ENCODE peak calls at places on chromosomes 12 and 14, in five cellular contexts. One of them, this sample, is unnamed.

GRCh38 chr12:109697270-109697553 is 16.4 kb upstream of the FAM222A start:
- DNase-seq in OCI-LY7: no peak
- DNase-seq in endothelial cell of umbilical vein: no peak
- DNase-seq in activated B cell treated with CpG ODN at 0.5 μM for 24 hours: no peak
- DNase-seq in fibroblast of mammary gland: no peak
- DNase-seq in this sample: no peak

GRCh38 chr12:109760031-109760929 is 46.7 kb downstream of the FAM222A start:
- DNase-seq in OCI-LY7: no peak
- DNase-seq in endothelial cell of umbilical vein: no peak
- DNase-seq in activated B cell treated with CpG ODN at 0.5 μM for 24 hours: peak
- DNase-seq in fibroblast of mammary gland: no peak
- DNase-seq in this sample: no peak

GRCh38 chr12:93790472-93791152 is 113.4 kb downstream of the CRADD start:
- DNase-seq in OCI-LY7: no peak
- DNase-seq in endothelial cell of umbilical vein: peak
- DNase-seq in activated B cell treated with CpG ODN at 0.5 μM for 24 hours: no peak
- DNase-seq in fibroblast of mammary gland: peak
- DNase-seq in this sample: no peak

GRCh38 chr12:54166543-54167499 is 22.0 kb downstream of the SMUG1 start:
- DNase-seq in OCI-LY7: no peak
- DNase-seq in endothelial cell of umbilical vein: no peak
- DNase-seq in activated B cell treated with CpG ODN at 0.5 μM for 24 hours: no peak
- DNase-seq in fibroblast of mammary gland: no peak
- DNase-seq in this sample: no peak

GRCh38 chr12:124469193-124469888 is 98.1 kb downstream of the NCOR2 start:
- DNase-seq in OCI-LY7: peak
- DNase-seq in endothelial cell of umbilical vein: no peak
- DNase-seq in activated B cell treated with CpG ODN at 0.5 μM for 24 hours: no peak
- DNase-seq in fibroblast of mammary gland: peak
- DNase-seq in this sample: no peak

GRCh38 chr12:114430306-114430705 is 24.4 kb upstream of the TBX5 start:
- DNase-seq in OCI-LY7: no peak
- DNase-seq in endothelial cell of umbilical vein: no peak
- DNase-seq in activated B cell treated with CpG ODN at 0.5 μM for 24 hours: no peak
- DNase-seq in fibroblast of mammary gland: peak
- DNase-seq in this sample: no peak

GRCh38 chr12:31023271-31023724 is 50.4 kb upstream of the DDX11 start:
- DNase-seq in OCI-LY7: no peak
- DNase-seq in endothelial cell of umbilical vein: no peak
- DNase-seq in activated B cell treated with CpG ODN at 0.5 μM for 24 hours: no peak
- DNase-seq in fibroblast of mammary gland: no peak
- DNase-seq in this sample: no peak

GRCh38 chr14:83425138-83425537 is 1891.5 kb upstream of the SEL1L start:
- DNase-seq in OCI-LY7: no peak
- DNase-seq in endothelial cell of umbilical vein: no peak
- DNase-seq in activated B cell treated with CpG ODN at 0.5 μM for 24 hours: no peak
- DNase-seq in fibroblast of mammary gland: peak
- DNase-seq in this sample: no peak

GRCh38 chr14:100764716-100765115 is 38.0 kb downstream of the DLK1 start:
- DNase-seq in OCI-LY7: no peak
- DNase-seq in endothelial cell of umbilical vein: no peak
- DNase-seq in activated B cell treated with CpG ODN at 0.5 μM for 24 hours: no peak
- DNase-seq in fibroblast of mammary gland: no peak
- DNase-seq in this sample: no peak

GRCh38 chr12:108575199-108575912 is 13.0 kb downstream of the ISCU start:
- DNase-seq in OCI-LY7: no peak
- DNase-seq in endothelial cell of umbilical vein: no peak
- DNase-seq in activated B cell treated with CpG ODN at 0.5 μM for 24 hours: no peak
- DNase-seq in fibroblast of mammary gland: no peak
- DNase-seq in this sample: no peak

GRCh38 chr14:69861170-69861569 is 18.0 kb upstream of the SMOC1 start:
- DNase-seq in OCI-LY7: no peak
- DNase-seq in endothelial cell of umbilical vein: no peak
- DNase-seq in activated B cell treated with CpG ODN at 0.5 μM for 24 hours: no peak
- DNase-seq in fibroblast of mammary gland: no peak
- DNase-seq in this sample: no peak

GRCh38 chr14:101219896-101220703 is 316.6 kb upstream of the RTL1 start:
- DNase-seq in OCI-LY7: no peak
- DNase-seq in endothelial cell of umbilical vein: no peak
- DNase-seq in activated B cell treated with CpG ODN at 0.5 μM for 24 hours: no peak
- DNase-seq in fibroblast of mammary gland: no peak
- DNase-seq in this sample: no peak

GRCh38 chr14:101707285-101707842 is 54.1 kb upstream of the PPP2R5C start:
- DNase-seq in OCI-LY7: peak
- DNase-seq in endothelial cell of umbilical vein: peak
- DNase-seq in activated B cell treated with CpG ODN at 0.5 μM for 24 hours: peak
- DNase-seq in fibroblast of mammary gland: peak
- DNase-seq in this sample: peak

GRCh38 chr12:95380997-95381786 is 92.8 kb upstream of the METAP2 start:
- DNase-seq in OCI-LY7: no peak
- DNase-seq in endothelial cell of umbilical vein: no peak
- DNase-seq in activated B cell treated with CpG ODN at 0.5 μM for 24 hours: no peak
- DNase-seq in fibroblast of mammary gland: peak
- DNase-seq in this sample: no peak

GRCh38 chr14:104879201-104879982 is 14.3 kb downstream of the CEP170B start:
- DNase-seq in OCI-LY7: no peak
- DNase-seq in endothelial cell of umbilical vein: no peak
- DNase-seq in activated B cell treated with CpG ODN at 0.5 μM for 24 hours: no peak
- DNase-seq in fibroblast of mammary gland: no peak
- DNase-seq in this sample: no peak

GRCh38 chr14:49997991-49998390 is 105.1 kb downstream of the ARF6 start:
- DNase-seq in OCI-LY7: no peak
- DNase-seq in endothelial cell of umbilical vein: no peak
- DNase-seq in activated B cell treated with CpG ODN at 0.5 μM for 24 hours: no peak
- DNase-seq in fibroblast of mammary gland: no peak
- DNase-seq in this sample: no peak

GRCh38 chr14:35821546-35822411 is 4.4 kb upstream of the BRMS1L start:
- DNase-seq in OCI-LY7: peak
- DNase-seq in endothelial cell of umbilical vein: peak
- DNase-seq in activated B cell treated with CpG ODN at 0.5 μM for 24 hours: no peak
- DNase-seq in fibroblast of mammary gland: peak
- DNase-seq in this sample: peak

GRCh38 chr12:124007356-124007755 is 34.3 kb downstream of the ZNF664 start:
- DNase-seq in OCI-LY7: no peak
- DNase-seq in endothelial cell of umbilical vein: no peak
- DNase-seq in activated B cell treated with CpG ODN at 0.5 μM for 24 hours: no peak
- DNase-seq in fibroblast of mammary gland: no peak
- DNase-seq in this sample: no peak

GRCh38 chr12:87667378-87667777 is 361.8 kb downstream of the C12orf50 start:
- DNase-seq in OCI-LY7: peak
- DNase-seq in endothelial cell of umbilical vein: no peak
- DNase-seq in activated B cell treated with CpG ODN at 0.5 μM for 24 hours: no peak
- DNase-seq in fibroblast of mammary gland: peak
- DNase-seq in this sample: no peak
- TF ChIP-seq CTCF in OCI-LY7: peak
- TF ChIP-seq CTCF in endothelial cell of umbilical vein: no peak
- TF ChIP-seq CTCF in activated B cell treated with CpG ODN at 0.5 μM for 24 hours: no peak
- TF ChIP-seq CTCF in fibroblast of mammary gland: peak
- TF ChIP-seq CTCF in this sample: no peak

DNA sequence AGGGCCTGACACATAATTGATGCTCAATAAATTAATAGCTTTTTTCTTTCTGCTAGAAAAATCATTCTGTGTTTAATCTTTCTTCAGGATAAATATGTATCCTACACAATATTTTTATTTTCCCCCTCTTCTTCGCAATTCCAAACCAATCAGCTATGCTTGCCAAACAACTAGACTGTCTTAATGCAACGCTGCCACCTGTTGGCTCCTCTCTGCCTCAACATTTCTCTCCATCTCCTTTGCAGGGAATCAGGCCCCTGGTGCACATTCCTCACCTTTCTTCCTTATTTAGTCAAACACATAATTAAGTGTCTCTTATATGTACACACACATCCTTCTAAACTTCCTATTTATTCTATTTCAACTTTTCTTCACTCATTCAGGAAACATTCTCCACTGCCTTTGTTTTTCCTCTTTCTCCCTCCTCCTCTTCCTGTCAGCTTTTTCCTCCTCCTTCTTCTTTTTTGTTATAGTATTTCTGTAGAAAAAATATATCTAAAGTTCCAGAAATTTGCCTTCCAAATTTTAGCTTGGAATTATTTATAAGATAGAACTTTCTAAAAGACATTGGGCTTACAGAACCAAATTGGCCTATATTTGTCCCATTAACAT is 406.0 kb downstream of the PRKD1 start:
- DNase-seq in OCI-LY7: peak
- DNase-seq in endothelial cell of umbilical vein: peak
- DNase-seq in activated B cell treated with CpG ODN at 0.5 μM for 24 hours: no peak
- DNase-seq in fibroblast of mammary gland: peak
- DNase-seq in this sample: peak
- TF ChIP-seq CTCF in OCI-LY7: peak
- TF ChIP-seq CTCF in endothelial cell of umbilical vein: peak
- TF ChIP-seq CTCF in activated B cell treated with CpG ODN at 0.5 μM for 24 hours: no peak
- TF ChIP-seq CTCF in fibroblast of mammary gland: peak
- TF ChIP-seq CTCF in this sample: peak

DNA sequence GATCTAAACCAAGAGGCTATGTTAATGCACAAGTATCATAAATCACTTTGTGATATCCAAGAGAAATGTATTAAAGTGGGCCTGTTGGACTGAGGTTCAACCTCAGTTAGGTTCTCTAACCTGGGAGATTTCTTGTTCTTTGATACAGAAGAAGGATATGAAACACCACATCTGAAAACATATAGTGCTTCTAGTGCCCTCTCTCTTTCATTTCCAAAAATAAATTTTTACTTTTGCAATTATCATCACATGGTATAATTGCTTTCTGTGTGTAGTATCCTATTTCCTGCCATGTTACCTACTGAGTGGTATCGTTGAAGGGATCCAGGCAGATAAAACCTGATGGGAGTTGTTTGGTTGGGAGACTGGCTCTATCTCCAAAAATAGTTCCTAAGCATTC is 264.9 kb downstream of the CCER1 start:
- DNase-seq in OCI-LY7: no peak
- DNase-seq in endothelial cell of umbilical vein: no peak
- DNase-seq in activated B cell treated with CpG ODN at 0.5 μM for 24 hours: no peak
- DNase-seq in fibroblast of mammary gland: no peak
- DNase-seq in this sample: no peak
- TF ChIP-seq CTCF in OCI-LY7: no peak
- TF ChIP-seq CTCF in endothelial cell of umbilical vein: no peak
- TF ChIP-seq CTCF in activated B cell treated with CpG ODN at 0.5 μM for 24 hours: no peak
- TF ChIP-seq CTCF in fibroblast of mammary gland: no peak
- TF ChIP-seq CTCF in this sample: no peak

GRCh38 chr12:83261998-83262397 is 575.3 kb downstream of the TMTC2 start:
- DNase-seq in OCI-LY7: no peak
- DNase-seq in endothelial cell of umbilical vein: no peak
- DNase-seq in activated B cell treated with CpG ODN at 0.5 μM for 24 hours: no peak
- DNase-seq in fibroblast of mammary gland: no peak
- DNase-seq in this sample: no peak
- TF ChIP-seq CTCF in OCI-LY7: peak
- TF ChIP-seq CTCF in endothelial cell of umbilical vein: no peak
- TF ChIP-seq CTCF in activated B cell treated with CpG ODN at 0.5 μM for 24 hours: no peak
- TF ChIP-seq CTCF in fibroblast of mammary gland: no peak
- TF ChIP-seq CTCF in this sample: peak

GRCh38 chr12:74903522-74903921 is 306.1 kb downstream of the KCNC2 start:
- DNase-seq in OCI-LY7: peak
- DNase-seq in endothelial cell of umbilical vein: no peak
- DNase-seq in activated B cell treated with CpG ODN at 0.5 μM for 24 hours: no peak
- DNase-seq in fibroblast of mammary gland: peak
- DNase-seq in this sample: no peak
- TF ChIP-seq CTCF in OCI-LY7: peak
- TF ChIP-seq CTCF in endothelial cell of umbilical vein: no peak
- TF ChIP-seq CTCF in activated B cell treated with CpG ODN at 0.5 μM for 24 hours: no peak
- TF ChIP-seq CTCF in fibroblast of mammary gland: peak
- TF ChIP-seq CTCF in this sample: peak

DNA sequence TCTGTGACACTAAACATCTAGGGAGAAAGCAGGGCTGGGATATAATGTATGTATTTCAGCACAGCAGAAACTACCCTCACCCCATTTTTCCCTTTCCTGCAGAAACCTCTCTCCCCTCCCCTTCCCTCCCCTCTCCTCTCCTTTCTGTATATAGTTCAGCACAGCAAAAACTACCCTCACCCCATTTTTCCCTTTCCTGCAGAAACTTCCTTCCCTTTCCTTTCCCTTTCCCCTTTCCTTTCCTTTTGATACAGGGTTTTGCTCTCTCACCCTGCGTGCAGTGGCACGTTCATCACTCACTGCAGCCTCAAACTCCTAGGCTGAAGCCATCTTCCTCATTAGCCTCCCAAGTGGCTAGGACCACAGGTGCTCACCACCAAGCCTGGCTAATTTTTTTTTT is 2.1 kb downstream of the PMEL start:
- DNase-seq in OCI-LY7: no peak
- DNase-seq in endothelial cell of umbilical vein: no peak
- DNase-seq in activated B cell treated with CpG ODN at 0.5 μM for 24 hours: no peak
- DNase-seq in fibroblast of mammary gland: no peak
- DNase-seq in this sample: no peak
- TF ChIP-seq CTCF in OCI-LY7: no peak
- TF ChIP-seq CTCF in endothelial cell of umbilical vein: no peak
- TF ChIP-seq CTCF in activated B cell treated with CpG ODN at 0.5 μM for 24 hours: no peak
- TF ChIP-seq CTCF in fibroblast of mammary gland: no peak
- TF ChIP-seq CTCF in this sample: no peak

DNA sequence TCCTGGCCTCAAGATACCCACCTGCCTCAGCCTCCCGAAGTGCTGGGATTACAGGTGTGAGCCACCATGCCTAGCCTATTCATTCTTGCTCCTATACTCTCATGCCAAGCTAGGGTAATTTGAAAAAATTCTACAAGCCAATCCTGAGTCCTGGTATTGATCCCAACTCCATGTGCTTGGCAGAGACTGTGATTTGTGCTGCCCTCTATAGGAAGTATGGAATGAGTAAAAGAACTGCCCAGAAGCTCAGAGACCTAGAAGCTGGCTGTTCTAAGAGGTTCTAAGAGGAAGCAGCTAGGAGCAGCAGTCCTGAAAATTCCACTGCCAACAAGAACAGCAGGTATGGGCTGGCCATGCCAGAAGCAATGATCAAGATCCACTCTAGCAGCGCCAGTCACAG is 402.5 kb downstream of the PCNX1 start:
- DNase-seq in OCI-LY7: no peak
- DNase-seq in endothelial cell of umbilical vein: no peak
- DNase-seq in activated B cell treated with CpG ODN at 0.5 μM for 24 hours: no peak
- DNase-seq in fibroblast of mammary gland: peak
- DNase-seq in this sample: no peak
- TF ChIP-seq CTCF in OCI-LY7: peak
- TF ChIP-seq CTCF in endothelial cell of umbilical vein: no peak
- TF ChIP-seq CTCF in activated B cell treated with CpG ODN at 0.5 μM for 24 hours: no peak
- TF ChIP-seq CTCF in fibroblast of mammary gland: peak
- TF ChIP-seq CTCF in this sample: no peak

GRCh38 chr14:61561144-61561543 is 134.2 kb upstream of the HIF1A start:
- DNase-seq in OCI-LY7: no peak
- DNase-seq in endothelial cell of umbilical vein: peak
- DNase-seq in activated B cell treated with CpG ODN at 0.5 μM for 24 hours: no peak
- DNase-seq in fibroblast of mammary gland: peak
- DNase-seq in this sample: no peak
- TF ChIP-seq CTCF in OCI-LY7: peak
- TF ChIP-seq CTCF in endothelial cell of umbilical vein: peak
- TF ChIP-seq CTCF in activated B cell treated with CpG ODN at 0.5 μM for 24 hours: no peak
- TF ChIP-seq CTCF in fibroblast of mammary gland: peak
- TF ChIP-seq CTCF in this sample: no peak

DNA sequence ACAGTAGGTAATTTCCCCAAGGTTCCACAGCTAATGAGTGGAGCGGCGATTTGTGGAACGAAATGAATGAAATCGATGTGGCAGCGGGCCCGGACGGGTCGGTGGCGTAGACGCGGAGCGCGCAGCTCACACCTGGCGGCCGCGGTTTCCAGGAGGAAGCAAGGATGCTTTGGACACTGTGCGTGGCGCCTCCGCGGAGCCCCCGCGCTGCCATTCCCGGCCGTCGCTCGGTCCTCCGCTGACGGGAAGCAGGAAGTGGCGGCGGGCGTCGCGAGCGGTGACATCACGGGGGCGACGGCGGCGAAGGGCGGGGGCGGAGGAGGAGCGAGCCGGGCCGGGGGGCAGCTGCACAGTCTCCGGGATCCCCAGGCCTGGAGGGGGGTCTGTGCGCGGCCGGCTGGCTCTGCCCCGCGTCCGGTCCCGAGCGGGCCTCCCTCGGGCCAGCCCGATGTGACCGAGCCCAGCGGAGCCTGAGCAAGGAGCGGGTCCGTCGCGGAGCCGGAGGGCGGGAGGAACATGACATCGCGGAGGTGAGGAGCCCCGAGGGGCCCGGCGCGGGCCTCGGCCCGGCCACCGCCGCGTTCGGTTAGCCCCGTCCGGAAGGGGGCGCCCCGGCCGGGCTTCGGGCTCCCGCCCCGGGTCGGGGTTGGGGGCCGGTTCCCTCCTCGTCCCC is at the start of gene PTPN11:
- DNase-seq in OCI-LY7: peak
- DNase-seq in endothelial cell of umbilical vein: peak
- DNase-seq in activated B cell treated with CpG ODN at 0.5 μM for 24 hours: peak
- DNase-seq in fibroblast of mammary gland: peak
- DNase-seq in this sample: peak
- TF ChIP-seq CTCF in OCI-LY7: peak
- TF ChIP-seq CTCF in endothelial cell of umbilical vein: peak
- TF ChIP-seq CTCF in activated B cell treated with CpG ODN at 0.5 μM for 24 hours: no peak
- TF ChIP-seq CTCF in fibroblast of mammary gland: no peak
- TF ChIP-seq CTCF in this sample: peak